ENCODE peak calls at places on chromosomes 1 and 21, in six cellular contexts. S is stimulated activated CD4-positive, alpha-beta T cell treated with anti-CD3 and anti-CD28 coated beads, TNF-alpha, amount 100 ng/mL, for 1 hour; H is effector CD4-positive, alpha-beta T cell; R is NCI-H446; V is HT1080; E is HCEC 1CT. J is an unnamed sample.

GRCh38 chr1:54808443-54809207 is 7.5 kb upstream of the TTC22 start:
- DNase-seq in S (no peak), H (no peak), R (no peak), V (no peak), E (no peak), J (no peak)

GRCh38 chr1:178291166-178291565 is 197.3 kb downstream of the RASAL2 start:
- DNase-seq in S (no peak), H (no peak), R (no peak), V (no peak), E (no peak), J (no peak)

GRCh38 chr1:83942914-83943313 is 56.0 kb downstream of the TTLL7 start:
- DNase-seq in S (no peak), H (no peak), R (no peak), V (peak; percentile 32), E (peak; percentile 3), J (no peak)

GRCh38 chr1:235011064-235011598 is 117.5 kb downstream of the TOMM20 start:
- DNase-seq in S (peak; percentile 24), H (peak; percentile 52), R (no peak), V (no peak), E (no peak), J (peak; percentile 70)

GRCh38 chr1:185091480-185091879 is 46.1 kb downstream of the RNF2 start:
- DNase-seq in S (no peak), H (no peak), R (no peak), V (no peak), E (no peak), J (no peak)

GRCh38 chr1:80593197-80593596 is 1207.5 kb upstream of the ADGRL2 start:
- DNase-seq in S (no peak), H (no peak), R (no peak), V (no peak), E (no peak), J (no peak)

GRCh38 chr1:232327296-232327695 is 302.6 kb downstream of the SIPA1L2 start:
- DNase-seq in S (no peak), H (no peak), R (no peak), V (no peak), E (no peak), J (no peak)

GRCh38 chr1:205783904-205784303 is 8.6 kb upstream of the RAB29 start:
- DNase-seq in S (no peak), H (no peak), R (peak; percentile 15), V (no peak), E (no peak), J (no peak)

GRCh38 chr1:79551321-79551720 is 544.8 kb upstream of the ADGRL4 start:
- DNase-seq in S (no peak), H (no peak), R (no peak), V (no peak), E (peak; percentile 38), J (no peak)

GRCh38 chr1:45266151-45266801 is 59.9 kb upstream of the ZSWIM5 start:
- DNase-seq in S (no peak), H (no peak), R (no peak), V (peak; percentile 70), E (peak; percentile 75), J (no peak)

GRCh38 chr1:26827205-26827604 is 717 bp downstream of the ZDHHC18 start:
- DNase-seq in S (no peak), H (no peak), R (no peak), V (no peak), E (no peak), J (no peak)

GRCh38 chr21:32535616-32536015 is 49.7 kb downstream of the TCP10L start:
- DNase-seq in S (no peak), H (no peak), R (no peak), V (no peak), E (no peak), J (no peak)

GRCh38 chr21:33121715-33122475 is 52.0 kb downstream of the OLIG1 start:
- DNase-seq in S (no peak), H (no peak), R (peak; percentile 64), V (peak; percentile 60), E (peak; percentile 22), J (no peak)

GRCh38 chr1:84724128-84724860 is 34.0 kb upstream of the SSX2IP start:
- DNase-seq in S (peak; percentile 19), H (peak; percentile 27), R (no peak), V (no peak), E (no peak), J (peak; percentile 20)

GRCh38 chr21:45622416-45623097 is 21.0 kb upstream of the PCBP3 start:
- DNase-seq in S (no peak), H (no peak), R (no peak), V (no peak), E (no peak), J (no peak)

GRCh38 chr1:101236546-101237228 is at the start of gene S1PR1:
- DNase-seq in S (peak; percentile 48), H (peak; percentile 62), R (peak; percentile 57), V (peak; percentile 81), E (peak; percentile 74), J (peak; percentile 64)

GRCh38 chr1:121587777-121588176 is 403.0 kb downstream of the SRGAP2C start:
- DNase-seq in S (no peak), H (no peak), R (no peak), V (peak; percentile 38), E (peak; percentile 88), J (no peak)

GRCh38 chr1:41914515-41914914 is 4.2 kb downstream of the HIVEP3 start:
- DNase-seq in S (no peak), H (no peak), R (no peak), V (no peak), E (no peak), J (peak; percentile 77)

GRCh38 chr1:31795801-31796621 is 19.8 kb downstream of the SPOCD1 start:
- DNase-seq in S (no peak), H (no peak), R (peak; percentile 79), V (peak; percentile 59), E (peak; percentile 32), J (no peak)

GRCh38 chr1:197955486-197956394 is 38.6 kb downstream of the LHX9 start:
- DNase-seq in S (no peak), H (no peak), R (peak; percentile 31), V (no peak), E (no peak), J (no peak)

GRCh38 chr1:36436820-36437219 is 13.4 kb downstream of the OSCP1 start:
- DNase-seq in S (no peak), H (no peak), R (no peak), V (peak; percentile 54), E (no peak), J (no peak)

GRCh38 chr1:179127163-179127895 is 45.5 kb downstream of the TOR3A start:
- DNase-seq in S (no peak), H (no peak), R (no peak), V (peak; percentile 67), E (peak; percentile 63), J (no peak)

GRCh38 chr1:207076181-207076949 is 12.3 kb upstream of the C4BPB start:
- DNase-seq in S (no peak), H (no peak), R (no peak), V (no peak), E (no peak), J (no peak)

GRCh38 chr1:242318140-242318539 is 206.4 kb downstream of the PLD5 start:
- DNase-seq in S (no peak), H (no peak), R (peak; percentile 21), V (peak; percentile 1), E (no peak), J (no peak)

GRCh38 chr1:228542376-228542775 is 55.2 kb downstream of the RNF187 start:
- DNase-seq in S (no peak), H (no peak), R (no peak), V (no peak), E (no peak), J (no peak)